ENCODE peak calls at places on chromosomes 7 and 10, in eight cellular contexts. H, M, A, R, G, W, C and D are unnamed samples.

GRCh38 chr7:44277851-44278250 is 47.5 kb downstream of the CAMK2B start:
- DNase-seq in H (no peak), M (no peak), A (peak; percentile 41), R (peak; percentile 72), G (no peak), W (no peak), C (peak; percentile 49), D (no peak)

GRCh38 chr10:132185601-132186487 is 904 bp upstream of the DPYSL4 start:
- DNase-seq in H (peak; percentile 60), M (peak; percentile 94), A (peak; percentile 87), R (no peak), G (peak; percentile 5), W (no peak), C (no peak), D (no peak)

GRCh38 chr10:70664702-70665195 is 7.6 kb upstream of the ADAMTS14 start:
- DNase-seq in H (no peak), M (no peak), A (peak; percentile 20), R (peak; percentile 78), G (peak; percentile 98), W (peak; percentile 95), C (no peak), D (peak; percentile 67)

GRCh38 chr10:127102176-127102575 is 94.2 kb downstream of the INSYN2A start:
- DNase-seq in H (no peak), M (no peak), A (no peak), R (no peak), G (no peak), W (no peak), C (no peak), D (no peak)

GRCh38 chr10:33271969-33272583 is 62.4 kb downstream of the NRP1 start:
- DNase-seq in H (no peak), M (no peak), A (no peak), R (peak; percentile 33), G (no peak), W (no peak), C (no peak), D (no peak)

GRCh38 chr10:36469585-36469984 is 655.8 kb upstream of the ANKRD30A start:
- DNase-seq in H (no peak), M (no peak), A (no peak), R (no peak), G (peak; percentile 60), W (no peak), C (no peak), D (no peak)

GRCh38 chr7:47937065-47937687 is 11.1 kb downstream of the PKD1L1 start:
- DNase-seq in H (no peak), M (peak; percentile 64), A (no peak), R (no peak), G (peak; percentile 43), W (no peak), C (no peak), D (no peak)

GRCh38 chr7:47988496-47989386 is 9.3 kb upstream of the HUS1 start:
- DNase-seq in H (no peak), M (peak; percentile 51), A (no peak), R (peak; percentile 56), G (peak; percentile 16), W (no peak), C (no peak), D (no peak)

GRCh38 chr10:132519382-132520146 is 18.0 kb upstream of the INPP5A start:
- DNase-seq in H (no peak), M (peak; percentile 65), A (peak; percentile 47), R (no peak), G (no peak), W (no peak), C (peak; percentile 73), D (peak; percentile 87)

GRCh38 chr7:30164567-30164966 is 29.8 kb downstream of the MTURN start:
- DNase-seq in H (no peak), M (peak; percentile 65), A (no peak), R (peak; percentile 65), G (peak; percentile 65), W (peak; percentile 58), C (no peak), D (no peak)

GRCh38 chr7:156511426-156511825 is 129.1 kb upstream of the RNF32 start:
- DNase-seq in H (no peak), M (no peak), A (no peak), R (no peak), G (no peak), W (no peak), C (no peak), D (no peak)

GRCh38 chr10:124742418-124743187 is 1.6 kb downstream of the FAM53B start:
- DNase-seq in H (no peak), M (peak; percentile 75), A (peak; percentile 76), R (peak; percentile 63), G (no peak), W (no peak), C (peak; percentile 71), D (peak; percentile 90)

GRCh38 chr10:124739996-124740373 is 4.2 kb downstream of the FAM53B start:
- DNase-seq in H (no peak), M (no peak), A (peak; percentile 47), R (no peak), G (no peak), W (peak; percentile 15), C (no peak), D (no peak)

GRCh38 chr10:124740374-124741280 is 3.6 kb downstream of the FAM53B start:
- DNase-seq in H (no peak), M (no peak), A (peak; percentile 69), R (no peak), G (no peak), W (peak; percentile 20), C (peak; percentile 87), D (peak; percentile 95)

GRCh38 chr10:124741922-124742417 is 2.2 kb downstream of the FAM53B start:
- DNase-seq in H (no peak), M (no peak), A (peak; percentile 62), R (no peak), G (no peak), W (no peak), C (peak; percentile 66), D (no peak)

DNA sequence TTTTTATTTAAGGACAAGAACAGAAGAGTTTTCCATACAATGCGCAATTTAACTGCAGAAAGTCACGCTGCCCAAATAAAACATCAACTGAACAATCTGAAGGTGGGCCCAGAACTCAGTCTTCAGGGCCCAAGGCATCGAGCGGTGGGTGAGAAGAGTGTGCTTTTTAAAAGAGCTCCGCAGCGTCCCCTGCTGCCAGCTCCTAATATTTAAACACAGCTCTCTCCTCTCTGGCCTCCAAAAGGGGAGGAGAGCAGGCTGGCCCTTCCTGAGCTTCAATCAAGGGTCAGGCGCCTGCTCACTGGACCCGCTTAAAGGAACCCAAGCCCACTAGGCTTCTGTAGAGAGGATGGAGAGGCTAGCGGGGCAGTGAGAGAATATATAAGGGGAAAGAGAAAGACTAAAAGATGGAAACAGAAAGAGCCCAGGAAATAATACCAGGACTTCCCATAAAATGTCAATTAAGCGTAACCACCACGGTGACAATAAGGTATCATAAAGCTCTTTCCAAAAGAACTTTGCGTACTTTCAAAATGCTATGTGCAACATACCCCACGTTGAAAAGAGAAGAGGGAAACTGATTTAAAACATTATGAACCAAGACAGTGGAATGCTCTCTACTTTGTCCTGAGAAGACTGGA is 2.8 kb downstream of the FAM53B start:
- DNase-seq in H (peak; percentile 71), M (peak; percentile 91), A (peak; percentile 95), R (peak; percentile 84), G (peak; percentile 75), W (peak; percentile 53), C (peak; percentile 88), D (peak; percentile 95)
- H3K4me3 ChIP-seq in H (peak overlapping the region; percentile 74), M (no peak overlapping the region), A (no peak overlapping the region), R (no peak overlapping the region), G (no peak overlapping the region), W (no peak overlapping the region), C (peak overlapping the region; percentile 90), D (no peak overlapping the region)

GRCh38 chr10:125152646-125153368 is 7.6 kb downstream of the CTBP2 start:
- DNase-seq in H (no peak), M (no peak), A (peak; percentile 78), R (no peak), G (peak; percentile 47), W (no peak), C (no peak), D (no peak)
- H3K4me3 ChIP-seq in H (no peak overlapping the region), M (peak overlapping the region; percentile 33), A (peak overlapping the region; percentile 70), R (no peak overlapping the region), G (no peak overlapping the region), W (no peak overlapping the region), C (peak overlapping the region; percentile 57), D (no peak overlapping the region)

DNA sequence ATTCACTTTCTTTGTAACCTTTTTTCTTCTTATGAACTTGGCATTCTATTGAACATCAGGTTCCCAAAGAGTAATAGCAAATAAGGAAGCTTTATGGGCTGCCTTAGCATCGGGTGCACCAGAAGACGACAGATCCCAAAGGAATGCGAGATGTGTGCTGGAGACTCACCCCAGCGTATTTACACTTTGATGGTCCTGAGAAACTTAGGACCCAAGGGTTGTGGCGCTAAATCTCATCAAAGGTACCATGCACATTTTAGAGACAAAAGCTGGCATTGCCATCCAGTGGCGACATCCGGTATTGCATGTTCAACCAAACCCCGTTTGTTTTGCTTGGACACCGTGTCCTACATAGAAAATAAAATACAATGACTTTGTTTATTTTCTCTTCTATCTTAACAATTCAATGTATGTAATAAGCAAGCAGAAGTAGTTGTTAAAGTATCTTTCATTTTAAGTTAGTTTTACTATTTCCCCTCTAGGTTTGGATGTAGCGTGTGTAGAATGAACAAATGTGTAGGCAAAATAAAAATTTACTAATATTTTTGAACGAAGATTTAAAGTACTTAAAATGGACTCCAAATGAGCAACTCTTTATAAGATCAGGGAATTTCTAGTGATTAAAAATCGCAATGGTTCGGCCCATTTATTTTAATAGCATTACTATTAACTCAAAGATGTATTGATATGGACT is 1154.8 kb downstream of the GATA3 start:
- DNase-seq in H (peak; percentile 57), M (peak; percentile 48), A (peak; percentile 94), R (peak; percentile 63), G (peak; percentile 63), W (peak; percentile 46), C (peak; percentile 67), D (peak; percentile 58)
- H3K4me3 ChIP-seq in H (no peak overlapping the region), M (no peak overlapping the region), A (no peak overlapping the region), R (no peak overlapping the region), G (no peak overlapping the region), W (no peak overlapping the region), C (no peak overlapping the region), D (no peak overlapping the region)

GRCh38 chr7:117110480-117111315 is 157.4 kb downstream of the ST7 start:
- DNase-seq in H (peak; percentile 51), M (peak; percentile 8), A (no peak), R (peak; percentile 80), G (no peak), W (no peak), C (no peak), D (no peak)
- H3K4me3 ChIP-seq in H (no peak overlapping the region), M (no peak overlapping the region), A (no peak overlapping the region), R (no peak overlapping the region), G (no peak overlapping the region), W (no peak overlapping the region), C (no peak overlapping the region), D (no peak overlapping the region)

DNA sequence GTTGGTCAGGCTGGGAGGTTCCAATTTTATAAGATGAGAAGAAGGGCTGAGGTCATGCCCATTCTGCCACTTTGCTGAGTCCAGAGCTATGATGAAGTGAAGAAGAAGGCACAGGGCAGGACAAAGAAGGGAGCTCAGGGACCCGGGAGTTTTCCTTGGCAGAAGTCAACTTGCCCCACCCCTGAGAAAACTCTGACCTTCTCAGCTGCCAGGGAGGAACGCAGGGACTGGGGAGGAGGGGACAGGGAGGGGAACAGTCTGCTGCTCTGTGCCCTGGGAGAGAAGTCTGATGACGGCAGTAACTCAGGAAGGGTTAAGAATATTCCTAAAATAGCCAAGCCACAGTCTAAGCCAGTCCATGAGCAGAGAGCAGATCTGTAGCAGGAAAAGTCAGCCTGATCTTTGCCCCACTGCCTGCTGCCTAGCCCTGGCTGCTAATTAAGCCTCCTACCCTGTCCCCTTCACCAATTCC is 11.7 kb downstream of the ADIRF start:
- DNase-seq in H (no peak), M (no peak), A (no peak), R (no peak), G (no peak), W (no peak), C (peak; percentile 59), D (peak; percentile 45)
- H3K4me3 ChIP-seq in H (no peak overlapping the region), M (no peak overlapping the region), A (no peak overlapping the region), R (no peak overlapping the region), G (no peak overlapping the region), W (no peak overlapping the region), C (no peak overlapping the region), D (no peak overlapping the region)